ENCODE peak calls at places on chromosomes 16 and 17, in nine cellular contexts. F, T, K, Q, C, Z, G, D and O are unnamed samples.

GRCh38 chr16:72743011-72743761 is 304.7 kb downstream of the ZFHX3 start:
- DNase-seq in Z (no peak), Q (no peak), T (no peak), G (no peak), F (no peak), K (no peak), C (no peak), D (no peak), O (no peak)

GRCh38 chr17:30360396-30360795 is 18.3 kb upstream of the CPD start:
- DNase-seq in F (no peak), C (no peak), T (no peak), K (no peak), Z (no peak), Q (no peak), G (no peak), D (no peak), O (no peak)

GRCh38 chr17:8885968-8886674 is 18.6 kb upstream of the PIK3R6 start:
- DNase-seq in F (no peak), G (no peak), C (no peak), D (no peak), Z (no peak), Q (no peak), T (no peak), K (no peak), O (no peak)

GRCh38 chr16:353404-354285 is 1.1 kb upstream of the AXIN1 start:
- DNase-seq in Z (no peak), Q (no peak), D (no peak), T (no peak), G (peak; percentile 89), F (no peak), C (no peak), K (no peak), O (no peak)

GRCh38 chr17:65099941-65100315 is 37.2 kb upstream of the RGS9 start:
- DNase-seq in D (peak; percentile 29), K (no peak), Z (peak; percentile 87), C (peak; percentile 59), T (no peak), F (no peak), Q (peak; percentile 80), G (no peak), O (peak; percentile 24)

GRCh38 chr17:41917192-41917591 is 1.6 kb downstream of the ACLY start:
- DNase-seq in T (peak; percentile 15), D (no peak), F (no peak), K (no peak), C (no peak), Q (no peak), G (no peak), Z (no peak), O (no peak)

GRCh38 chr16:27401768-27402568 is at the start of gene IL21R:
- DNase-seq in Z (no peak), D (peak; percentile 83), C (no peak), Q (peak; percentile 68), K (peak; percentile 8), G (peak; percentile 61), T (peak; percentile 22), F (peak; percentile 61), O (no peak)

GRCh38 chr17:82356028-82356427 is 3.0 kb upstream of the TEX19 start:
- DNase-seq in T (no peak), C (no peak), F (no peak), Z (no peak), D (no peak), K (no peak), G (peak; percentile 50), Q (no peak), O (no peak)

GRCh38 chr17:45908460-45908859 is 14.1 kb downstream of the MAPT start:
- DNase-seq in K (no peak), F (no peak), Q (no peak), G (no peak), D (no peak), T (no peak), C (no peak), Z (no peak), O (no peak)

GRCh38 chr16:27229891-27230470 is 26.7 kb downstream of the KDM8 start:
- DNase-seq in G (no peak), T (no peak), C (no peak), D (no peak), F (no peak), K (no peak), Z (no peak), Q (no peak), O (no peak)

GRCh38 chr16:4976079-4976478 is 17.9 kb downstream of the SEC14L5 start:
- DNase-seq in D (no peak), K (no peak), C (no peak), Q (peak; percentile 89), T (no peak), F (no peak), G (no peak), Z (no peak), O (no peak)

GRCh38 chr17:40817103-40817682 is 5.2 kb downstream of the KRT10 start:
- DNase-seq in K (no peak), C (no peak), F (no peak), D (no peak), G (no peak), Q (no peak), Z (no peak), T (no peak), O (no peak)

GRCh38 chr16:6081320-6081976 is 983.9 kb upstream of the EEF2KMT start:
- DNase-seq in G (no peak), Q (peak; percentile 79), C (no peak), Z (peak; percentile 7), T (no peak), F (peak; percentile 3), K (no peak), D (no peak), O (peak; percentile 43)

GRCh38 chr17:41718287-41718645 is 6.1 kb downstream of the GAST start:
- DNase-seq in Z (no peak), D (no peak), K (no peak), C (no peak), Q (no peak), G (no peak), F (no peak), T (peak; percentile 9), O (no peak)

GRCh38 chr17:33756021-33756420 is 462.9 kb upstream of the ASIC2 start:
- DNase-seq in Q (no peak), T (no peak), F (no peak), C (no peak), Z (no peak), D (no peak), G (no peak), K (no peak), O (no peak)

GRCh38 chr17:47615766-47616424 is 33.8 kb upstream of the KPNB1 start:
- DNase-seq in D (no peak), T (no peak), G (no peak), C (peak; percentile 66), Q (peak; percentile 87), F (no peak), K (no peak), Z (peak; percentile 41), O (peak; percentile 50)

GRCh38 chr17:65558683-65559311 is 2.7 kb downstream of the AXIN2 start:
- DNase-seq in K (no peak), D (no peak), F (no peak), Q (no peak), Z (no peak), C (no peak), T (no peak), G (no peak), O (peak; percentile 8)

GRCh38 chr17:1762906-1763829 is 1.3 kb downstream of the SERPINF1 start:
- DNase-seq in K (no peak), D (no peak), Z (no peak), T (no peak), F (peak; percentile 43), Q (no peak), G (no peak), C (no peak), O (no peak)

GRCh38 chr17:34988644-34989043 is 8.3 kb downstream of the LIG3 start:
- DNase-seq in T (no peak), Q (no peak), K (no peak), C (no peak), G (no peak), F (no peak), D (no peak), Z (no peak), O (no peak)